ENCODE peak calls at places on chromosomes 6 and 20, in nine cellular contexts. Z is stimulated activated CD4-positive, alpha-beta T cell treated with anti-CD3 and anti-CD28 coated beads, Interleukin-12 subunit alpha, Interleukin-12 subunit beta, amount 100 ng/mL, for 4 hours; Y is stomach; D is HFF-Myc; U is naive thymus-derived CD8-positive, alpha-beta T cell; T is astrocyte of the spinal cord; J is transverse colon; B is NCI-H446; O is GM12891. S is an unnamed sample.
A peak's percentile ranks its signal among the peaks of the same experiment; 100 is the strongest.

GRCh38 chr6:37074053-37074827 is 68.8 kb downstream of the FGD2 start:
- DNase-seq in J (no peak), D (no peak), B (no peak), T (no peak), Y (no peak), O (no peak), Z (no peak), U (no peak), S (no peak)

GRCh38 chr6:154447929-154448328 is 62.6 kb downstream of the CNKSR3 start:
- DNase-seq in J (no peak), T (peak; percentile 42), U (no peak), O (no peak), Y (no peak), Z (no peak), D (no peak), B (no peak), S (no peak)

GRCh38 chr6:3438190-3439167 is 18.4 kb downstream of the SLC22A23 start:
- DNase-seq in Y (no peak), U (no peak), Z (no peak), J (peak; percentile 25), O (no peak), T (peak; percentile 92), B (peak; percentile 19), D (no peak), S (no peak)

GRCh38 chr6:12101653-12102312 is 89.7 kb downstream of the HIVEP1 start:
- DNase-seq in Y (no peak), O (no peak), T (no peak), D (no peak), J (no peak), Z (no peak), U (no peak), B (no peak), S (no peak)

GRCh38 chr6:168711666-168712300 is 270.8 kb downstream of the SMOC2 start:
- DNase-seq in O (no peak), J (no peak), D (no peak), Z (no peak), Y (no peak), T (no peak), U (no peak), B (no peak), S (no peak)

GRCh38 chr20:7841291-7841966 is 98.8 kb downstream of the HAO1 start:
- DNase-seq in U (no peak), Z (no peak), O (no peak), T (peak; percentile 70), D (peak; percentile 14), J (no peak), B (no peak), Y (no peak), S (no peak)

GRCh38 chr6:149904661-149905370 is 6.9 kb upstream of the RAET1E start:
- DNase-seq in D (no peak), B (no peak), O (no peak), T (no peak), Z (no peak), J (no peak), U (no peak), Y (no peak), S (no peak)

GRCh38 chr6:137637161-137637560 is 143.0 kb upstream of the OLIG3 start:
- DNase-seq in O (no peak), Y (no peak), D (peak; percentile 83), B (no peak), J (no peak), T (peak; percentile 96), U (no peak), Z (no peak), S (no peak)

GRCh38 chr6:122669868-122670267 is 59.7 kb downstream of the PKIB start:
- DNase-seq in T (no peak), U (no peak), Z (no peak), O (no peak), D (no peak), B (no peak), J (no peak), Y (no peak), S (no peak)

GRCh38 chr6:16684896-16685554 is 76.2 kb downstream of the ATXN1 start:
- DNase-seq in O (no peak), Y (no peak), U (peak; percentile 12), T (peak; percentile 50), J (no peak), Z (peak; percentile 77), D (no peak), B (no peak), S (no peak)

GRCh38 chr6:108661430-108661829 is 100.7 kb downstream of the FOXO3 start:
- DNase-seq in Y (no peak), D (no peak), U (no peak), Z (no peak), O (no peak), T (peak; percentile 46), J (no peak), B (no peak), S (no peak)

GRCh38 chr6:113763883-113764282 is 93.3 kb upstream of the MARCKS start:
- DNase-seq in Y (no peak), D (no peak), U (no peak), J (no peak), Z (no peak), T (peak; percentile 51), B (no peak), O (no peak), S (no peak)